ENCODE peak calls at places on chromosome 3, in nine cellular contexts. N is DMS153; J is activated gamma-delta T cell; D is mesothelial cell of epicardium; T is T-helper 1 cell; X is activated T-helper 1 cell treated with Interleukin-2 at 50 U/mL for 16 hours; L is heart right ventricle; I is CD4-positive, alpha-beta memory T cell; G is activated naive CD8-positive, alpha-beta T cell treated with anti-CD3 and anti-CD28 coated beads for 36 hours. V is an unnamed sample.
A peak's percentile ranks its signal among the peaks of the same experiment; 100 is the strongest.

GRCh38 chr3:187193181-187193580 is 4.1 kb upstream of the RTP1 start:
- DNase-seq in N (no peak), J (no peak), D (no peak), T (no peak), X (no peak), L (no peak), I (no peak), G (no peak), V (no peak)

GRCh38 chr3:168040624-168041208 is 55.0 kb downstream of the GOLIM4 start:
- DNase-seq in N (peak; percentile 62), J (no peak), D (no peak), T (peak; percentile 7), X (no peak), L (no peak), I (no peak), G (no peak), V (peak; percentile 10)

GRCh38 chr3:150038830-150039229 is 68.1 kb upstream of the PFN2 start:
- DNase-seq in N (no peak), J (no peak), D (no peak), T (no peak), X (no peak), L (no peak), I (no peak), G (no peak), V (no peak)

GRCh38 chr3:117063910-117064309 is 354.3 kb downstream of the TUSC7 start:
- DNase-seq in N (no peak), J (no peak), D (no peak), T (no peak), X (no peak), L (no peak), I (no peak), G (no peak), V (no peak)

GRCh38 chr3:136624894-136625815 is 127.0 kb downstream of the STAG1 start:
- DNase-seq in N (no peak), J (no peak), D (no peak), T (no peak), X (no peak), L (no peak), I (no peak), G (no peak), V (peak; percentile 43)

GRCh38 chr3:128011140-128011539 is 41.1 kb upstream of the SEC61A1 start:
- DNase-seq in N (peak; percentile 42), J (no peak), D (peak; percentile 46), T (no peak), X (no peak), L (no peak), I (no peak), G (peak; percentile 3), V (peak; percentile 71)

GRCh38 chr3:30492581-30493192 is 113.7 kb upstream of the TGFBR2 start:
- DNase-seq in N (no peak), J (no peak), D (no peak), T (no peak), X (no peak), L (no peak), I (no peak), G (no peak), V (no peak)

GRCh38 chr3:28575748-28576589 is 227.3 kb upstream of the AZI2 start:
- DNase-seq in N (no peak), J (no peak), D (peak; percentile 24), T (no peak), X (no peak), L (no peak), I (no peak), G (no peak), V (no peak)

GRCh38 chr3:18301781-18302180 is 123.4 kb downstream of the SATB1 start:
- DNase-seq in N (no peak), J (no peak), D (no peak), T (no peak), X (no peak), L (no peak), I (no peak), G (no peak), V (no peak)

GRCh38 chr3:13600950-13601691 is 52.2 kb downstream of the FBLN2 start:
- DNase-seq in N (no peak), J (no peak), D (no peak), T (no peak), X (no peak), L (no peak), I (no peak), G (no peak), V (peak; percentile 97)

GRCh38 chr3:78858165-78858564 is 909.6 kb downstream of the ROBO1 start:
- DNase-seq in N (no peak), J (no peak), D (no peak), T (no peak), X (no peak), L (no peak), I (no peak), G (no peak), V (no peak)

GRCh38 chr3:37526511-37526910 is 335.2 kb upstream of the CTDSPL start:
- DNase-seq in N (no peak), J (no peak), D (no peak), T (no peak), X (no peak), L (peak; percentile 84), I (no peak), G (no peak), V (no peak)

GRCh38 chr3:188049890-188050530 is 103.9 kb upstream of the LPP start:
- DNase-seq in N (no peak), J (no peak), D (no peak), T (peak; percentile 62), X (peak; percentile 14), L (no peak), I (peak; percentile 46), G (no peak), V (no peak)

GRCh38 chr3:42117175-42118008 is 26.2 kb downstream of the TRAK1 start:
- DNase-seq in N (no peak), J (no peak), D (no peak), T (no peak), X (no peak), L (peak; percentile 40), I (no peak), G (no peak), V (no peak)

GRCh38 chr3:196638922-196639516 is 475 bp upstream of the NRROS start:
- DNase-seq in N (no peak), J (no peak), D (no peak), T (peak; percentile 35), X (no peak), L (no peak), I (no peak), G (no peak), V (no peak)

GRCh38 chr3:122921791-122922651 is 105.5 kb downstream of the SEMA5B start:
- DNase-seq in N (peak; percentile 26), J (no peak), D (no peak), T (peak; percentile 34), X (no peak), L (no peak), I (no peak), G (peak; percentile 62), V (peak; percentile 19)

GRCh38 chr3:168884353-168884903 is 779.1 kb downstream of the MECOM start:
- DNase-seq in N (peak; percentile 19), J (no peak), D (no peak), T (no peak), X (no peak), L (peak; percentile 62), I (no peak), G (no peak), V (peak; percentile 78)

GRCh38 chr3:151091685-151092352 is 6.4 kb downstream of the MED12L start:
- DNase-seq in N (no peak), J (no peak), D (no peak), T (no peak), X (no peak), L (no peak), I (no peak), G (no peak), V (no peak)

GRCh38 chr3:62529230-62529629 is 155.9 kb upstream of the FEZF2 start:
- DNase-seq in N (no peak), J (no peak), D (peak; percentile 60), T (no peak), X (no peak), L (peak; percentile 42), I (no peak), G (peak; percentile 6), V (peak; percentile 13)

GRCh38 chr3:40504636-40505430 is 1.0 kb upstream of the ZNF620 start:
- DNase-seq in N (no peak), J (no peak), D (no peak), T (no peak), X (no peak), L (no peak), I (no peak), G (no peak), V (peak; percentile 63)

GRCh38 chr3:129028866-129029265 is 27.8 kb downstream of the EFCC1 start:
- DNase-seq in N (no peak), J (no peak), D (no peak), T (no peak), X (no peak), L (no peak), I (no peak), G (no peak), V (no peak)

V was measured in RWPE1.